ENCODE peak calls at places on chromosomes 7 and 10, in nine cellular contexts. One of them, this sample, is unnamed.

GRCh38 chr7:19623676-19624075 is 85.2 kb downstream of the POLR1F start:
- DNase-seq in mucosa of descending colon: no peak
- DNase-seq in neural crest cell: no peak
- DNase-seq in HL-60: no peak
- DNase-seq in stomach: no peak
- DNase-seq in neural progenitor cell: no peak
- DNase-seq in DND-41: no peak
- DNase-seq in MM.1S: no peak
- DNase-seq in right atrium auricular region: no peak
- DNase-seq in this sample: no peak

GRCh38 chr10:92844746-92845145 is 3.6 kb upstream of the EXOC6 start:
- DNase-seq in DND-41: no peak
- DNase-seq in mucosa of descending colon: no peak
- DNase-seq in MM.1S: no peak
- DNase-seq in stomach: no peak
- DNase-seq in neural progenitor cell: peak; percentile 26
- DNase-seq in HL-60: no peak
- DNase-seq in right atrium auricular region: no peak
- DNase-seq in neural crest cell: no peak
- DNase-seq in this sample: no peak

GRCh38 chr10:76769587-76769986 is 868.0 kb downstream of the KCNMA1 start:
- DNase-seq in MM.1S: no peak
- DNase-seq in right atrium auricular region: no peak
- DNase-seq in neural progenitor cell: no peak
- DNase-seq in neural crest cell: no peak
- DNase-seq in DND-41: no peak
- DNase-seq in mucosa of descending colon: no peak
- DNase-seq in HL-60: no peak
- DNase-seq in stomach: no peak
- DNase-seq in this sample: no peak

GRCh38 chr7:18201349-18201748 is 173.7 kb upstream of the PRPS1L1 start:
- DNase-seq in DND-41: no peak
- DNase-seq in HL-60: no peak
- DNase-seq in right atrium auricular region: no peak
- DNase-seq in neural progenitor cell: no peak
- DNase-seq in neural crest cell: no peak
- DNase-seq in stomach: no peak
- DNase-seq in mucosa of descending colon: no peak
- DNase-seq in MM.1S: no peak
- DNase-seq in this sample: no peak

GRCh38 chr10:58275908-58276307 is 6.9 kb downstream of the CISD1 start:
- DNase-seq in mucosa of descending colon: no peak
- DNase-seq in DND-41: no peak
- DNase-seq in MM.1S: no peak
- DNase-seq in stomach: no peak
- DNase-seq in neural progenitor cell: peak; percentile 24
- DNase-seq in HL-60: no peak
- DNase-seq in right atrium auricular region: no peak
- DNase-seq in neural crest cell: no peak
- DNase-seq in this sample: no peak

GRCh38 chr10:13890617-13891541 is 304.1 kb downstream of the PRPF18 start:
- DNase-seq in neural crest cell: peak; percentile 23
- DNase-seq in neural progenitor cell: peak; percentile 62
- DNase-seq in DND-41: no peak
- DNase-seq in mucosa of descending colon: peak; percentile 18
- DNase-seq in stomach: no peak
- DNase-seq in MM.1S: no peak
- DNase-seq in right atrium auricular region: no peak
- DNase-seq in HL-60: no peak
- DNase-seq in this sample: peak; percentile 4

GRCh38 chr10:120455004-120455403 is 2.0 kb upstream of the PLPP4 start:
- DNase-seq in DND-41: no peak
- DNase-seq in mucosa of descending colon: no peak
- DNase-seq in HL-60: no peak
- DNase-seq in stomach: no peak
- DNase-seq in right atrium auricular region: no peak
- DNase-seq in neural progenitor cell: no peak
- DNase-seq in neural crest cell: no peak
- DNase-seq in MM.1S: no peak
- DNase-seq in this sample: no peak

GRCh38 chr10:89228136-89228535 is 21.0 kb upstream of the CH25H start:
- DNase-seq in neural crest cell: no peak
- DNase-seq in HL-60: no peak
- DNase-seq in MM.1S: no peak
- DNase-seq in mucosa of descending colon: no peak
- DNase-seq in neural progenitor cell: no peak
- DNase-seq in DND-41: no peak
- DNase-seq in right atrium auricular region: no peak
- DNase-seq in stomach: no peak
- DNase-seq in this sample: no peak

DNA sequence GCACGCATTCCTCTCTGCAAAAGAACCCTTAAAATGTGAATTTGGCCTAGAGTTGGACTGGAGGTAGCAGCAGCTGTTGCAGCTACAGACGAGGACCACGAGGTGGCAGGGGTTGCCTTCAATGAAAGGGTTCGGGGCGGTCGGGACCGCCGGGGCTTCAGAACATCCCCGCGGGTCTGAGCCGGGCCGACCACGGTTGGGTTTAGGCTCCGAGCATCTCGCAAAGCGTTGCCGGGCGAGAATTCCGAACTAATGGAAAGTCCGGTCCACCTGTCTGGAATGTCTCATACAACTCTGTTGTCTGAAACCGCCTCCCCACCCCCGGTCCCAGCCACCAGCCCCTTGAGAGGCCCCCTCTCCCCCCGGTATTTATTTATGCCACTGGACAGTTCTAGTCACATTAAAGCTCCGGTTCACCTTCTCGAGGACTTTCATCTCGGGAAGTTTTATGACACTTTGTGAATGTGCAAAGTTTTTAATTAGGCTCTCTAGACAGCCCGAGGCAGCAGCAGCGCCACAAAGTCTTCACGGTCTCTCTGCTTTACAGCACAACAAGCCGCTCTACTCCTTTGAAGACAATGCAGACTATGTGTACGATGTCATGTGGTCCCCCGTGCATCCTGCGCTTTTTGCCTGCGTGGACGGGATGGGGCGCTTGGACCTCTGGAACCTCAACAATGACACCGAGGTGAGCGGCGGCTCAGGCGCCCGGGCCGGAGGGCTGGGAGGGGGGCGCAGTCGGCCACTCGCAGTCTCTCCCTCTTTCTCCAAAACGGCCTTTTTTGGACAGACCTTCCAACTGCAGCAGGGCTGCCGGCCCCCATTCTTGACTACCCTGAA is 246.2 kb downstream of the SLC25A13 start:
- DNase-seq in neural progenitor cell: peak; percentile 89
- DNase-seq in HL-60: no peak
- DNase-seq in stomach: peak; percentile 63
- DNase-seq in MM.1S: peak; percentile 55
- DNase-seq in right atrium auricular region: peak; percentile 69
- DNase-seq in neural crest cell: peak; percentile 47
- DNase-seq in DND-41: no peak
- DNase-seq in mucosa of descending colon: peak; percentile 46
- DNase-seq in this sample: peak; percentile 30
- TF ChIP-seq CTCF in neural progenitor cell: peak; percentile 88
- TF ChIP-seq CTCF in HL-60: peak; percentile 50
- TF ChIP-seq CTCF in stomach: peak; percentile 66
- TF ChIP-seq CTCF in MM.1S: peak; percentile 87
- TF ChIP-seq CTCF in right atrium auricular region: peak; percentile 89
- TF ChIP-seq CTCF in neural crest cell: peak; percentile 94
- TF ChIP-seq CTCF in DND-41: peak; percentile 20
- TF ChIP-seq CTCF in mucosa of descending colon: peak; percentile 50
- TF ChIP-seq CTCF in this sample: peak; percentile 87

DNA sequence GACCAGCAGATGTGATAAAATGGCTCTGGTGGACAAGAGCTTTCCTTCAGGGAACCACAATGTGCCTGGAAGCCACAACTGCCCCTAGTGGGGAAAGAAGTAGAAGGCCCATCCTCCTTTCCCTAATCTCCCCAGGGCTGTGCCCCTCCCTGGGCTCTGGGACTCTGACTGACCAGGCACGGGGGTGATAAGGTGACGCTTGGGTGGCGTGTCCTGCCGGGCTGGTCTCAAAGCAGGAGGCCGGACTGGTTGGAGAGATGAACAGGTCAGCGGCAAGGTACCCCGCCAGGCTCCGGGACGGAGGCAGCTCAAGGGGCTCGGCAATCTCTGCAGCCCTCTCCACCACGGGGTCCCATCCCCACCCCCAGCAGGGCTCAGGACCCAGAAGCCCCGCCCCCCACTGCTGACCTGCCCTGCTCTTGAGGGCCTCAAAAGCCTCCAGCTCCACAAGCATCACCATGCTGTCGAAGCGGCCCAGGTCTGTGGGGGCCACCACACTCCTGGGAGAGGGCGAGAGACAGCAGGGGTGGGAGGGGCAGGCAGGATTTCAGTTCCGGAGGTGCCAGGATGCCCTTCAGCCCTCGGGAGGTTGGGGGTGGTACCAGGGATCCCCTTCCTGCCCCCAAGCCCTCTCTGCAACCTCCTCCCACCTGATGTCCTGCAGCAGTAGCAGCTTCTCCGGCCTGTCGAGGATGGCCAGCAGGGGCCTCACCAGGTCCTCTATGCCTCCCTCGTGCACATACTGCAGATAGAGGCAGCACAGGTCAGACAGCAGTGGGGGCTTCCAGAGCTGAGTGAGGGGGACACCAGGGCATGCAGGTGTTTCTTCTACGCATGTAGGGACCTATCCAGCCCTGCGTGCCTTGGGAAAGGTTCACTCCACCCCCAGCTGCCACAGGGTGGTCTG is 12.2 kb downstream of the LZTS2 start:
- DNase-seq in MM.1S: no peak
- DNase-seq in stomach: peak; percentile 66
- DNase-seq in mucosa of descending colon: no peak
- DNase-seq in right atrium auricular region: no peak
- DNase-seq in DND-41: no peak
- DNase-seq in HL-60: no peak
- DNase-seq in neural crest cell: no peak
- DNase-seq in neural progenitor cell: peak; percentile 65
- DNase-seq in this sample: no peak
- TF ChIP-seq CTCF in MM.1S: peak; percentile 8
- TF ChIP-seq CTCF in stomach: peak; percentile 30
- TF ChIP-seq CTCF in mucosa of descending colon: no peak
- TF ChIP-seq CTCF in right atrium auricular region: no peak
- TF ChIP-seq CTCF in DND-41: no peak
- TF ChIP-seq CTCF in HL-60: no peak
- TF ChIP-seq CTCF in neural crest cell: peak; percentile 44
- TF ChIP-seq CTCF in neural progenitor cell: peak; percentile 55
- TF ChIP-seq CTCF in this sample: peak; percentile 45

DNA sequence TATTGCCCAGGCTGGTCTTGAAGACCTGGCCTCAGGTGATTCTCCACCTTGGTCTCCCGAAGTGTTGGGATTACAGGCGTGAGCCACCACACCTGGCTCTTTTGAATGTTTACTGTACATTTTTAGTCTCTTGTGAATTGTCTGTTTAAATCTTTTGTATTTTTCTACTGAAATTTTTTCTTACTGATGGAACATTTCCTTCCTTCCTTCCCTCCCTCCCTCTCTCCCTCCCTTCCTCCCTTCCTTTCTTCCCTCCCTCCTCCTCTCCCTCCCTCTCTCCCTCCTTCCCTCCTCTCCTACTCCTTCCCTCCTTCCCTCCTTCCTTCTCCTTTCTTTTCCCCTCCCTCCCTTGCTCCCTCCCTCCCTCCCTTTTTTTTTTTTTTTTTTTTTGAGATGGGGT is 58.0 kb downstream of the DAGLB start:
- DNase-seq in HL-60: no peak
- DNase-seq in MM.1S: no peak
- DNase-seq in stomach: no peak
- DNase-seq in mucosa of descending colon: no peak
- DNase-seq in neural crest cell: no peak
- DNase-seq in DND-41: no peak
- DNase-seq in right atrium auricular region: no peak
- DNase-seq in neural progenitor cell: no peak
- DNase-seq in this sample: no peak
- TF ChIP-seq CTCF in HL-60: no peak
- TF ChIP-seq CTCF in MM.1S: no peak
- TF ChIP-seq CTCF in stomach: no peak
- TF ChIP-seq CTCF in mucosa of descending colon: no peak
- TF ChIP-seq CTCF in neural crest cell: no peak
- TF ChIP-seq CTCF in DND-41: no peak
- TF ChIP-seq CTCF in right atrium auricular region: no peak
- TF ChIP-seq CTCF in neural progenitor cell: no peak
- TF ChIP-seq CTCF in this sample: no peak

GRCh38 chr7:148253629-148254028 is 336.9 kb upstream of the C7orf33 start:
- DNase-seq in DND-41: no peak
- DNase-seq in HL-60: no peak
- DNase-seq in MM.1S: no peak
- DNase-seq in neural crest cell: no peak
- DNase-seq in stomach: no peak
- DNase-seq in mucosa of descending colon: no peak
- DNase-seq in neural progenitor cell: no peak
- DNase-seq in right atrium auricular region: no peak
- DNase-seq in this sample: no peak

GRCh38 chr7:148260605-148261004 is 330.0 kb upstream of the C7orf33 start:
- DNase-seq in DND-41: no peak
- DNase-seq in stomach: no peak
- DNase-seq in mucosa of descending colon: peak; percentile 30
- DNase-seq in HL-60: no peak
- DNase-seq in neural progenitor cell: no peak
- DNase-seq in neural crest cell: no peak
- DNase-seq in MM.1S: no peak
- DNase-seq in right atrium auricular region: no peak
- DNase-seq in this sample: no peak

GRCh38 chr7:148256433-148256832 is 334.1 kb upstream of the C7orf33 start:
- DNase-seq in mucosa of descending colon: no peak
- DNase-seq in DND-41: no peak
- DNase-seq in MM.1S: peak; percentile 59
- DNase-seq in HL-60: no peak
- DNase-seq in stomach: no peak
- DNase-seq in right atrium auricular region: no peak
- DNase-seq in neural progenitor cell: no peak
- DNase-seq in neural crest cell: no peak
- DNase-seq in this sample: no peak

GRCh38 chr7:148255333-148255732 is 335.2 kb upstream of the C7orf33 start:
- DNase-seq in right atrium auricular region: no peak
- DNase-seq in neural progenitor cell: no peak
- DNase-seq in MM.1S: peak; percentile 50
- DNase-seq in stomach: no peak
- DNase-seq in mucosa of descending colon: no peak
- DNase-seq in neural crest cell: no peak
- DNase-seq in HL-60: no peak
- DNase-seq in DND-41: no peak
- DNase-seq in this sample: no peak
- TF ChIP-seq CTCF in right atrium auricular region: peak; percentile 42
- TF ChIP-seq CTCF in neural progenitor cell: peak; percentile 22
- TF ChIP-seq CTCF in MM.1S: peak; percentile 47
- TF ChIP-seq CTCF in stomach: no peak
- TF ChIP-seq CTCF in mucosa of descending colon: no peak
- TF ChIP-seq CTCF in neural crest cell: peak; percentile 51
- TF ChIP-seq CTCF in HL-60: no peak
- TF ChIP-seq CTCF in DND-41: peak; percentile 15
- TF ChIP-seq CTCF in this sample: no peak

GRCh38 chr10:43105793-43106158 is 28.9 kb downstream of the RET start:
- DNase-seq in right atrium auricular region: no peak
- DNase-seq in neural crest cell: no peak
- DNase-seq in HL-60: no peak
- DNase-seq in DND-41: no peak
- DNase-seq in neural progenitor cell: no peak
- DNase-seq in MM.1S: peak; percentile 10
- DNase-seq in stomach: no peak
- DNase-seq in mucosa of descending colon: no peak
- DNase-seq in this sample: no peak
- TF ChIP-seq CTCF in right atrium auricular region: peak; percentile 40
- TF ChIP-seq CTCF in neural crest cell: no peak
- TF ChIP-seq CTCF in HL-60: no peak
- TF ChIP-seq CTCF in DND-41: no peak
- TF ChIP-seq CTCF in neural progenitor cell: no peak
- TF ChIP-seq CTCF in MM.1S: no peak
- TF ChIP-seq CTCF in stomach: no peak
- TF ChIP-seq CTCF in mucosa of descending colon: no peak
- TF ChIP-seq CTCF in this sample: no peak